ENCODE peak calls at places on chromosomes 6 and 20, in four cellular contexts. One of them, this sample, is unnamed.

GRCh38 chr6:2817778-2818443 is 23.8 kb downstream of the SERPINB1 start:
- DNase-seq in GM12878: no peak
- DNase-seq in HepG2: no peak
- DNase-seq in K562: no peak
- DNase-seq in this sample: no peak

GRCh38 chr6:157717266-157717870 is 105.7 kb upstream of the SNX9 start:
- DNase-seq in GM12878: no peak
- DNase-seq in HepG2: no peak
- DNase-seq in K562: no peak
- DNase-seq in this sample: no peak

GRCh38 chr6:160312900-160313299 is 35.3 kb upstream of the SLC22A3 start:
- DNase-seq in GM12878: no peak
- DNase-seq in HepG2: no peak
- DNase-seq in K562: no peak
- DNase-seq in this sample: no peak

GRCh38 chr6:38215225-38215624 is 395.7 kb downstream of the ZFAND3 start:
- DNase-seq in GM12878: no peak
- DNase-seq in HepG2: no peak
- DNase-seq in K562: no peak
- DNase-seq in this sample: no peak

GRCh38 chr6:30915591-30915946 is 1.5 kb downstream of the VARS2 start:
- DNase-seq in GM12878: no peak
- DNase-seq in HepG2: peak
- DNase-seq in K562: peak
- DNase-seq in this sample: no peak

GRCh38 chr20:58233881-58234528 is 5.6 kb upstream of the ANKRD60 start:
- DNase-seq in GM12878: no peak
- DNase-seq in HepG2: peak
- DNase-seq in K562: peak
- DNase-seq in this sample: no peak

GRCh38 chr6:80454197-80454596 is 347.7 kb downstream of the BCKDHB start:
- DNase-seq in GM12878: peak
- DNase-seq in HepG2: no peak
- DNase-seq in K562: no peak
- DNase-seq in this sample: no peak

GRCh38 chr6:157150076-157150475 is 173.2 kb downstream of the TMEM242 start:
- DNase-seq in GM12878: no peak
- DNase-seq in HepG2: no peak
- DNase-seq in K562: no peak
- DNase-seq in this sample: no peak

GRCh38 chr20:64129146-64129782 is 21.9 kb upstream of the NPBWR2 start:
- DNase-seq in GM12878: no peak
- DNase-seq in HepG2: no peak
- DNase-seq in K562: no peak
- DNase-seq in this sample: peak

GRCh38 chr6:137147195-137147594 is 26.2 kb downstream of the IL22RA2 start:
- DNase-seq in GM12878: no peak
- DNase-seq in HepG2: no peak
- DNase-seq in K562: no peak
- DNase-seq in this sample: no peak

GRCh38 chr6:42441661-42442081 is 10.1 kb downstream of the TRERF1 start:
- DNase-seq in GM12878: no peak
- DNase-seq in HepG2: no peak
- DNase-seq in K562: no peak
- DNase-seq in this sample: no peak

GRCh38 chr20:3547906-3548305 is 77.1 kb downstream of the ATRN start:
- DNase-seq in GM12878: no peak
- DNase-seq in HepG2: peak
- DNase-seq in K562: no peak
- DNase-seq in this sample: no peak

GRCh38 chr20:35663516-35663812 is 1.2 kb downstream of the CPNE1 start:
- DNase-seq in GM12878: no peak
- DNase-seq in HepG2: no peak
- DNase-seq in K562: no peak
- DNase-seq in this sample: no peak

GRCh38 chr6:144417686-144418085 is 132.6 kb downstream of the UTRN start:
- DNase-seq in GM12878: no peak
- DNase-seq in HepG2: no peak
- DNase-seq in K562: no peak
- DNase-seq in this sample: no peak

GRCh38 chr6:13009465-13009864 is 292.9 kb downstream of the PHACTR1 start:
- DNase-seq in GM12878: no peak
- DNase-seq in HepG2: no peak
- DNase-seq in K562: no peak
- DNase-seq in this sample: no peak

GRCh38 chr6:53240763-53241162 is 92.1 kb upstream of the GCM1 start:
- DNase-seq in GM12878: no peak
- DNase-seq in HepG2: no peak
- DNase-seq in K562: no peak
- DNase-seq in this sample: no peak

GRCh38 chr6:6930223-6930880 is 177.4 kb upstream of the RREB1 start:
- DNase-seq in GM12878: no peak
- DNase-seq in HepG2: no peak
- DNase-seq in K562: no peak
- DNase-seq in this sample: no peak

GRCh38 chr6:11654876-11655275 is 117.3 kb downstream of the TMEM170B start:
- DNase-seq in GM12878: no peak
- DNase-seq in HepG2: no peak
- DNase-seq in K562: no peak
- DNase-seq in this sample: no peak

GRCh38 chr6:54428437-54428836 is 120.2 kb downstream of the TINAG start:
- DNase-seq in GM12878: peak
- DNase-seq in HepG2: no peak
- DNase-seq in K562: no peak
- DNase-seq in this sample: no peak

GRCh38 chr6:170069611-170070010 is 221.3 kb downstream of the DLL1 start:
- DNase-seq in GM12878: no peak
- DNase-seq in HepG2: no peak
- DNase-seq in K562: no peak
- DNase-seq in this sample: no peak

GRCh38 chr6:131916847-131917246 is 34.3 kb downstream of the CCN2 start:
- DNase-seq in GM12878: no peak
- DNase-seq in HepG2: no peak
- DNase-seq in K562: no peak
- DNase-seq in this sample: no peak

GRCh38 chr6:48177786-48178185 is 66.8 kb upstream of the PTCHD4 start:
- DNase-seq in GM12878: no peak
- DNase-seq in HepG2: no peak
- DNase-seq in K562: no peak
- DNase-seq in this sample: no peak

GRCh38 chr6:163625265-163625664 is 210.7 kb downstream of the QKI start:
- DNase-seq in GM12878: no peak
- DNase-seq in HepG2: no peak
- DNase-seq in K562: no peak
- DNase-seq in this sample: no peak

GRCh38 chr20:35225319-35226125 is 968 bp upstream of the MMP24 start:
- DNase-seq in GM12878: no peak
- DNase-seq in HepG2: no peak
- DNase-seq in K562: no peak
- DNase-seq in this sample: no peak

GRCh38 chr20:17610566-17611289 is 40.9 kb downstream of the DSTN start:
- DNase-seq in GM12878: no peak
- DNase-seq in HepG2: no peak
- DNase-seq in K562: no peak
- DNase-seq in this sample: no peak

GRCh38 chr20:10658051-10658823 is 15.6 kb downstream of the JAG1 start:
- DNase-seq in GM12878: no peak
- DNase-seq in HepG2: no peak
- DNase-seq in K562: no peak
- DNase-seq in this sample: no peak

GRCh38 chr20:38927902-38928578 is 1.8 kb downstream of the FAM83D start:
- DNase-seq in GM12878: no peak
- DNase-seq in HepG2: no peak
- DNase-seq in K562: no peak
- DNase-seq in this sample: no peak

GRCh38 chr6:31300797-31301196 is 28.9 kb upstream of the HLA-C start:
- DNase-seq in GM12878: no peak
- DNase-seq in HepG2: no peak
- DNase-seq in K562: no peak
- DNase-seq in this sample: no peak

GRCh38 chr20:57601211-57601570 is 19.0 kb downstream of the ZBP1 start:
- DNase-seq in GM12878: no peak
- DNase-seq in HepG2: no peak
- DNase-seq in K562: no peak
- DNase-seq in this sample: no peak

GRCh38 chr6:141354191-141354950 is 778.4 kb upstream of the GJE1 start:
- DNase-seq in GM12878: no peak
- DNase-seq in HepG2: no peak
- DNase-seq in K562: no peak
- DNase-seq in this sample: peak

GRCh38 chr6:134171517-134171916 is 119.1 kb upstream of the SLC2A12 start:
- DNase-seq in GM12878: no peak
- DNase-seq in HepG2: no peak
- DNase-seq in K562: no peak
- DNase-seq in this sample: no peak

GRCh38 chr20:51481311-51481997 is 61.1 kb downstream of the NFATC2 start:
- DNase-seq in GM12878: no peak
- DNase-seq in HepG2: no peak
- DNase-seq in K562: no peak
- DNase-seq in this sample: no peak

GRCh38 chr6:159996087-159996622 is 27.3 kb downstream of the IGF2R start:
- DNase-seq in GM12878: no peak
- DNase-seq in HepG2: no peak
- DNase-seq in K562: no peak
- DNase-seq in this sample: no peak

GRCh38 chr6:107173779-107174178 is 58.5 kb upstream of the BEND3 start:
- DNase-seq in GM12878: no peak
- DNase-seq in HepG2: no peak
- DNase-seq in K562: no peak
- DNase-seq in this sample: no peak

GRCh38 chr6:157017861-157018260 is 240.7 kb downstream of the ARID1B start:
- DNase-seq in GM12878: no peak
- DNase-seq in HepG2: no peak
- DNase-seq in K562: no peak
- DNase-seq in this sample: no peak

GRCh38 chr6:94501546-94501945 is 1075.8 kb upstream of the MANEA start:
- DNase-seq in GM12878: no peak
- DNase-seq in HepG2: peak
- DNase-seq in K562: no peak
- DNase-seq in this sample: no peak

GRCh38 chr6:12606616-12607015 is 110.0 kb upstream of the PHACTR1 start:
- DNase-seq in GM12878: no peak
- DNase-seq in HepG2: no peak
- DNase-seq in K562: no peak
- DNase-seq in this sample: no peak

GRCh38 chr6:108350528-108350927 is 55.7 kb downstream of the AFG1L start:
- DNase-seq in GM12878: no peak
- DNase-seq in HepG2: no peak
- DNase-seq in K562: no peak
- DNase-seq in this sample: no peak

DNA sequence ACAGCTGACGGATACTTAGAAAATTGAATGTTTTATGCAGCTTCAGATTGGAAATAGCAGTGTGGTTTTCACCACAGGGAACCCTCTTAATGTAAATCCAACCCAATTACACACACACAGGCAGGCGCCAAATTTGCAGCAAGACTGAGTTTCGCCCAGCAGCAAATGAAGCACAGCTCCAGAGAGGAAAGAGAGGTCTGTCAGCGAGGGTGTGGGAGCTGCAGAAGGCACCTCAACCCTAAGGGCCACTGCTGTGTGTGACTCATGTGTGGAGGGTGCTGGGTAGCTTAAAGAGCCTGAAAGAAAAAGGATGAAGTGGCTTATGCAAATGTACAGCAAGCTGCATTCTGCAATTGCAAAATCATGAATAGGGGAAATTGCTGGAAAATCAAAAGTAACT is 365.6 kb downstream of the MAFB start:
- DNase-seq in GM12878: no peak
- DNase-seq in HepG2: no peak
- DNase-seq in K562: no peak
- DNase-seq in this sample: no peak
- TF ChIP-seq CREB1 in GM12878: no peak
- TF ChIP-seq CREB1 in HepG2: no peak
- TF ChIP-seq CREB1 in K562: no peak
- TF ChIP-seq CREB1 in this sample: no peak

GRCh38 chr6:87583822-87584221 is 6.0 kb downstream of the RARS2 start:
- DNase-seq in GM12878: no peak
- DNase-seq in HepG2: peak
- DNase-seq in K562: no peak
- DNase-seq in this sample: no peak
- H3K9ac ChIP-seq in GM12878: no peak
- H3K9ac ChIP-seq in HepG2: no peak
- H3K9ac ChIP-seq in K562: no peak
- H3K9ac ChIP-seq in this sample: no peak

GRCh38 chr6:125157725-125158124 is 4.2 kb downstream of the TPD52L1 start:
- DNase-seq in GM12878: no peak
- DNase-seq in HepG2: no peak
- DNase-seq in K562: no peak
- DNase-seq in this sample: no peak

GRCh38 chr6:125157280-125157679 is 3.7 kb downstream of the TPD52L1 start:
- DNase-seq in GM12878: no peak
- DNase-seq in HepG2: no peak
- DNase-seq in K562: no peak
- DNase-seq in this sample: no peak

GRCh38 chr6:125155344-125155743 is 1.8 kb downstream of the TPD52L1 start:
- DNase-seq in GM12878: no peak
- DNase-seq in HepG2: no peak
- DNase-seq in K562: no peak
- DNase-seq in this sample: no peak

GRCh38 chr6:125154184-125155135 is 887 bp downstream of the TPD52L1 start:
- DNase-seq in GM12878: no peak
- DNase-seq in HepG2: peak
- DNase-seq in K562: peak
- DNase-seq in this sample: peak

GRCh38 chr6:125156496-125156895 is 2.9 kb downstream of the TPD52L1 start:
- DNase-seq in GM12878: no peak
- DNase-seq in HepG2: no peak
- DNase-seq in K562: no peak
- DNase-seq in this sample: no peak
- TF ChIP-seq RAD21 in GM12878: no peak
- TF ChIP-seq RAD21 in HepG2: no peak
- TF ChIP-seq RAD21 in K562: no peak
- TF ChIP-seq RAD21 in this sample: no peak

GRCh38 chr6:167796668-167797031 is 30.1 kb upstream of the AFDN start:
- DNase-seq in GM12878: no peak
- DNase-seq in HepG2: no peak
- DNase-seq in K562: no peak
- DNase-seq in this sample: no peak
- TF ChIP-seq CREB1 in GM12878: no peak
- TF ChIP-seq CREB1 in HepG2: no peak
- TF ChIP-seq CREB1 in K562: no peak
- TF ChIP-seq CREB1 in this sample: no peak